ENCODE peak calls at places on chromosomes 4 and X, in nine cellular contexts. D is lower leg skin, J is heart left ventricle, X is AG04450, O is left ventricle myocardium inferior, N is AG09309, E is A549, M is bronchial epithelial cell, T is HFF-Myc. A is an unnamed sample.

GRCh38 chr4:102438873-102439614 is 62.1 kb upstream of the NFKB1 start:
- DNase-seq in D (no peak), M (peak), O (no peak), N (peak), X (peak), E (peak), J (no peak), T (peak), A (no peak)

GRCh38 chrX:49108641-49109040 is 14.9 kb downstream of the GPKOW start:
- DNase-seq in E (no peak), D (no peak), J (no peak), O (no peak), N (no peak), X (no peak), M (no peak), T (no peak), A (no peak)

GRCh38 chr4:87209696-87210095 is 10.7 kb downstream of the KLHL8 start:
- DNase-seq in E (no peak), O (peak), N (no peak), J (peak), T (no peak), M (no peak), D (peak), X (no peak), A (peak)

GRCh38 chrX:9337056-9337455 is 127.8 kb upstream of the TBL1X start:
- DNase-seq in N (no peak), M (no peak), D (peak), X (no peak), J (no peak), O (peak), E (no peak), T (no peak), A (no peak)

GRCh38 chr4:40763228-40763716 is 13.5 kb downstream of the NSUN7 start:
- DNase-seq in X (peak), T (no peak), J (no peak), E (no peak), D (no peak), O (no peak), M (peak), N (peak), A (no peak)

GRCh38 chrX:51182545-51182944 is 150.1 kb upstream of the NUDT10 start:
- DNase-seq in D (no peak), O (no peak), N (no peak), E (no peak), X (no peak), J (no peak), T (no peak), M (no peak), A (no peak)

GRCh38 chr4:5029447-5029846 is 10.2 kb upstream of the CYTL1 start:
- DNase-seq in T (no peak), D (no peak), M (no peak), E (no peak), O (no peak), J (no peak), X (no peak), N (no peak), A (peak)

GRCh38 chr4:183746305-183747229 is 87.5 kb downstream of the TRAPPC11 start:
- DNase-seq in J (no peak), T (no peak), O (no peak), M (peak), D (peak), E (no peak), N (peak), X (no peak), A (no peak)

GRCh38 chr4:110865611-110866254 is 242.9 kb upstream of the PITX2 start:
- DNase-seq in O (no peak), M (no peak), X (no peak), T (no peak), N (peak), D (no peak), E (no peak), J (no peak), A (no peak)

GRCh38 chr4:33878710-33879109 is 2365.6 kb downstream of the ARAP2 start:
- DNase-seq in M (no peak), O (no peak), E (no peak), N (no peak), D (no peak), X (no peak), T (no peak), J (no peak), A (no peak)

GRCh38 chr4:41752081-41752836 is 3.7 kb upstream of the PHOX2B start:
- DNase-seq in M (no peak), O (no peak), E (no peak), T (no peak), N (no peak), J (no peak), X (no peak), D (no peak), A (no peak)

GRCh38 chr4:175273995-175274753 is 356.0 kb downstream of the ADAM29 start:
- DNase-seq in D (no peak), T (no peak), X (no peak), M (peak), N (no peak), O (no peak), J (no peak), E (no peak), A (no peak)

GRCh38 chr4:76998251-76998901 is 48.8 kb downstream of the SEPTIN11 start:
- DNase-seq in M (no peak), X (no peak), E (no peak), J (peak), N (no peak), O (no peak), T (no peak), D (no peak), A (no peak)

GRCh38 chr4:185127021-185127925 is 15.8 kb upstream of the SLC25A4 start:
- DNase-seq in X (no peak), T (no peak), N (no peak), O (peak), E (peak), M (no peak), J (peak), D (no peak), A (no peak)

GRCh38 chr4:3045500-3045850 is 28.9 kb downstream of the HTT-AS start:
- DNase-seq in E (no peak), D (peak), N (peak), X (no peak), T (no peak), M (peak), J (peak), O (peak), A (peak)

GRCh38 chr4:78517050-78517652 is 34.4 kb upstream of the ANXA3 start:
- DNase-seq in E (peak), N (no peak), J (no peak), D (no peak), O (no peak), T (peak), X (no peak), M (peak), A (no peak)

GRCh38 chrX:75038925-75039324 is 113.7 kb upstream of the NEXMIF start:
- DNase-seq in N (peak), T (peak), E (no peak), O (no peak), M (peak), X (no peak), J (no peak), D (no peak), A (no peak)

GRCh38 chrX:41449615-41450014 is 2.5 kb downstream of the NYX start:
- DNase-seq in T (no peak), M (no peak), D (no peak), J (no peak), E (no peak), O (no peak), X (no peak), N (no peak), A (no peak)

GRCh38 chrX:24838624-24839023 is 144.9 kb downstream of the POLA1 start:
- DNase-seq in O (no peak), D (no peak), M (peak), E (no peak), N (peak), X (no peak), T (no peak), J (no peak), A (no peak)

GRCh38 chr4:1873776-1874175 is 2.6 kb downstream of the NSD2 start:
- DNase-seq in N (no peak), M (no peak), X (no peak), E (no peak), J (no peak), T (no peak), D (no peak), O (no peak), A (no peak)

GRCh38 chrX:71637848-71638247 is 19.5 kb upstream of the CXCR3 start:
- DNase-seq in N (peak), O (no peak), E (no peak), J (no peak), M (peak), X (no peak), T (no peak), D (peak), A (no peak)

GRCh38 chrX:69236641-69237040 is 71.4 kb upstream of the PJA1 start:
- DNase-seq in N (no peak), T (no peak), E (no peak), J (no peak), M (peak), D (peak), X (no peak), O (no peak), A (no peak)

GRCh38 chr4:175339100-175339707 is 421.0 kb downstream of the ADAM29 start:
- DNase-seq in O (no peak), T (no peak), D (no peak), J (no peak), M (peak), E (no peak), N (peak), X (no peak), A (no peak)

GRCh38 chr4:169565606-169566351 is 46.6 kb downstream of the NEK1 start:
- DNase-seq in M (no peak), T (no peak), J (no peak), D (no peak), E (no peak), O (no peak), X (no peak), N (no peak), A (no peak)

GRCh38 chrX:39491548-39492297 is 606.0 kb downstream of the BCOR start:
- DNase-seq in O (no peak), M (no peak), T (no peak), D (no peak), E (no peak), X (no peak), N (no peak), J (no peak), A (peak)

GRCh38 chr4:186485621-186486062 is 69.7 kb downstream of the MTNR1A start:
- DNase-seq in M (no peak), N (no peak), O (no peak), T (peak), J (no peak), D (no peak), X (no peak), E (no peak), A (no peak)

GRCh38 chr4:180028682-180029081 is 2214.5 kb upstream of the TENM3 start:
- DNase-seq in J (no peak), T (no peak), E (no peak), N (no peak), X (peak), D (no peak), M (peak), O (peak), A (peak)

DNA sequence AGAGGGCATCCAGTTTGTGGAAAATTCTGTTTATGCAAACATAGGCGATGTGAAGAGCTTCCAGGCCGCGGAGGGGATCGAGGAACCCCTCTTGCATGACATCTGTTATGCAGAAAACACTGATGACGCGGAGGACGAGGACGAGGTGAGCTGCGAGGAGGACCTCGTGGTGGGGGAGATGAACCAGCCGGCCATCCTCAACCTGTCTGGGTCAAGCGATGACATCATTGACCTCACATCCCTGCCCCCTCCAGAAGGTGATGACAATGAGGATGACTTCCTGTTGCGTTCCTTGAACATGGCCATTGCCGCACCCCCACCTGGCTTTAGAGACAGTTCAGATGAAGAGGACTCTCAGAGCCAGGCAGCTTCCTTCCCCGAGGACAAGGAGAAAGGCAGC is 74.6 kb upstream of the PRPS2 start:
- DNase-seq in J (no peak), N (no peak), M (no peak), E (no peak), T (no peak), D (no peak), X (no peak), O (no peak), A (no peak)
- H3K4me3 ChIP-seq in J (no peak), N (no peak), M (no peak), E (no peak), T (no peak), D (no peak), X (no peak), O (no peak), A (no peak)

GRCh38 chr4:182307746-182308145 is 64.5 kb downstream of the TENM3 start:
- DNase-seq in D (no peak), J (no peak), O (no peak), N (peak), X (peak), M (peak), E (no peak), T (peak), A (no peak)

GRCh38 chr4:182303847-182304246 is 60.6 kb downstream of the TENM3 start:
- DNase-seq in T (no peak), D (no peak), E (no peak), O (no peak), J (no peak), N (no peak), M (no peak), X (no peak), A (no peak)

GRCh38 chr4:182310316-182310715 is 67.1 kb downstream of the TENM3 start:
- DNase-seq in E (no peak), T (no peak), O (no peak), M (no peak), J (no peak), N (no peak), D (no peak), X (peak), A (no peak)

GRCh38 chr4:182309877-182310276 is 66.7 kb downstream of the TENM3 start:
- DNase-seq in M (no peak), J (no peak), X (no peak), O (no peak), N (no peak), D (no peak), E (no peak), T (no peak), A (no peak)

DNA sequence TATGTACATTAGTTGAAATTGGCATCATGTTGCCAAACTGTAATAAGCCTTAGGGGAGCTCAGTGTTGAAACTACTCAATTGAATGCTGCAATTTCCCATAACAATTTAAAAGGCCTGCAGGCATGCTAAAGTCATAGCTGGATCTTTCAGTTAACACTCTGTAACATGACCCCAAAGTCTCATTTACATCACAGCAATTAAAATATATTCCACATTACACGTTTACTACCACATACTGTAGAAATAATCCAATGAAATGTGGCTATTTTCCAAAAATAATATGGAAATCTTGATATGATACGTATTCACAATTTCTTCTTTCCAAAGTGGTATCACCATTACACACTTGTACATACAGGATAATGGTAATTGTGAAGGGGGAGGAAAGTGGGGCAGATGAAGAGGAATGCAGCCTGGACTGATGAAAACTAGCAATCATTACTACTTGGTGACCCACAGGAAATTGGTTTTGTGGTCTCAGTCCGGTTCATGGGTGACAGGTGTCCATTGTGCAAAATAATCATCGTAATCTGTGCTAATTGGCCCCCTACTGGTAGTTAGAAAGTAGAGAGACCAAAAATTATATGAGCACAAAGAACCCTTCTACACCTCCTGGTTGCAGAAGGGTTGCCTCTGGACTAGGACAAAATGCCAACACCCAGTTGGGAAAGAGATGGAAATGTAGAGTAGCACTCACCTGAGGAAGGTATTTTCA is 63.7 kb downstream of the TENM3 start:
- DNase-seq in J (no peak), O (no peak), T (no peak), D (no peak), E (no peak), X (no peak), M (peak), N (peak), A (no peak)
- TF ChIP-seq CTCF in J (no peak), O (peak), T (peak), D (no peak), E (peak), X (peak), M (no peak), N (peak), A (no peak)

DNA sequence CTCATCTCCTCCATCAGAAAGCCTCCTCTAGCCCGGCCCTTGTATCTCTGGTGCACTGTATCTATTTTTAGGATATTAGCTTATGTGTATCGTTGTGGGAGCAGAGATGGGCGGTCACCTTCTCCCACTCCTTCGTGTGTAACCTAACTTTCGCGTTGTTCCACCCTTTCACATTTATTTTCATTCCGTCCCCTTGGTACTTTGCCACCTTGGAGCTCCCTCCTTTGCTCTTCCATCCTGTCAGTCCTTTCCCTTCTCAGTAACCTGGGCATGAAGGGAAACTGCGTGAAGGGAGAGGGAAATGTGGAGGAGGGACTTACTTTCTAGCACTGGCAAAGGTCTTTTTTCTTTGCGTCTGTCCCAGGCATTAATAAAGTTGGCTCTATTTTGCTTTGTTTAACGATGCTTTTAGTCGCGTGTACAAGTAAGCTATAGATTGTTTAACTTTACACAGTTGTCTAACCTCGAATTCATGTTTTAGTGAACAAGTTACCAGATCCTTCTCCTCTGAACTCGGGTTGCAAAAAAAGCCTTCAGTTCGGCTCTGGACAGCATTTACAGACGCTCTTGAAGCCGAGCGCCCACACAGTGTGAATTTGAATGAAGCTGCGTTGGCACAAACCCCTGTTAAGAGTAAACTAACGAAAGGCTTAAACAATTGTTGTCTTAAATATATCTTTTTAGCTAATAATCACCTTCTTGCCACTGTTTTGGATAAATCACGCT is 3.9 kb downstream of the PCDH10 start:
- DNase-seq in D (no peak), X (no peak), N (no peak), M (no peak), J (no peak), E (no peak), O (no peak), T (no peak), A (no peak)
- H3K4me3 ChIP-seq in D (no peak), X (peak), N (no peak), M (no peak), J (no peak), E (peak), O (peak), T (no peak), A (no peak)

GRCh38 chr4:23337292-23337691 is 552.6 kb downstream of the PPARGC1A start:
- DNase-seq in O (no peak), N (no peak), M (peak), D (no peak), E (no peak), X (no peak), T (no peak), J (no peak), A (no peak)
- TF ChIP-seq CTCF in O (peak), N (no peak), M (peak), D (no peak), E (no peak), X (peak), T (no peak), J (peak), A (no peak)

DNA sequence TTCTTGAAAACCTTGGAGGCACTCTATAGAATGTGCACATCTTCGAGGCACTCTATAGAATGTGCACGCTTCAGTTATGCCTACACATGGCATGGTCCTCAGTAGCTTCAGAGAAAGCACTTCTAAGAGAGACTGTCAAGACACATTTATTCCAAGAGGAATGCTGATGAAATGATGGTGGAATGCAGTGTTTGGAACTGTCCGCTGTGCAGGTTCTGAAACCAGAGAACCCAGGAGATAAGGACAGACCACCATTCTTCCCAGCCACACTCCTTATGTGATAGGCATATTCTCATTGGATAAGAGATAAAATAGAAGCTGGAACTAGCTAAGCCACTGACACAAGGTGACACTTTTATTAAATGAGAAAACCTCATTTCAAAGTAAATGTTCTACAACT is 263.3 kb downstream of the NLGN4X start:
- DNase-seq in E (no peak), D (no peak), T (no peak), X (no peak), M (no peak), O (no peak), J (no peak), N (no peak), A (no peak)
- H3K4me3 ChIP-seq in E (no peak), D (no peak), T (no peak), X (no peak), M (no peak), O (no peak), J (no peak), N (no peak), A (no peak)

DNA sequence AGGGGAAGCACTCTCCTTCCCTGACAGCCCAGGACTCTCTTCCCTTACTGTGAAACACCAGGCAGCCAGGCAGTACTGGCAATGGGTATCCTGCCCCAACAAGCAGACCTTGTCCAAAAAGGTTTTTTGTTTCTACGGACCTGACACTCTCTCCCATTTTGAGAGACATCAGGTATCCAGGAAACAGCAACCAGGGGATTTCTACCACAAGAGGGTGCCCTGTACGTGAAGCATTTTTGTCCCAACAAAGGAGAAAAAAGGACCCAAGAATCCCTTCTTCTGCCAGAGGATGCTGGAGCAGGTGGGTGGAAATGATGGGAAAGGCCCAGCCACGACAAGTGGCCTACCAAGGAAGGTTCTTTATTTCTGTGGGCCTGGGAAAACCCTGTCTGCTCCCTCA is 65.7 kb upstream of the FGF13 start:
- DNase-seq in T (no peak), M (no peak), X (no peak), O (no peak), N (no peak), E (no peak), J (no peak), D (no peak), A (no peak)
- TF ChIP-seq CTCF in T (no peak), M (peak), X (no peak), O (no peak), N (peak), E (no peak), J (no peak), D (no peak), A (no peak)